ENCODE peak calls at places on chromosomes 16 and 17, in seven cellular contexts. P is progenitor cell of endocrine pancreas, Q is chondrocyte, O is astrocyte, F is heart left ventricle, B is lower leg skin, E is neural crest cell. Z is an unnamed sample.

GRCh38 chr16:5257462-5257861 is 159.9 kb upstream of the EEF2KMT start:
- DNase-seq in P (no peak), Q (no peak), O (no peak), F (no peak), B (no peak), E (no peak), Z (no peak)

GRCh38 chr16:68792465-68793324 is 50.6 kb upstream of the TANGO6 start:
- DNase-seq in P (no peak), Q (no peak), O (peak; percentile 86), F (no peak), B (no peak), E (no peak), Z (peak; percentile 20)

GRCh38 chr17:83179811-83180210 is 100.4 kb downstream of the METRNL start:
- DNase-seq in P (no peak), Q (peak; percentile 71), O (no peak), F (no peak), B (no peak), E (no peak), Z (no peak)

GRCh38 chr17:80625627-80626026 is 81.0 kb downstream of the RPTOR start:
- DNase-seq in P (no peak), Q (no peak), O (peak; percentile 27), F (no peak), B (no peak), E (no peak), Z (no peak)

GRCh38 chr17:6269474-6269873 is 165.4 kb downstream of the AIPL1 start:
- DNase-seq in P (peak; percentile 73), Q (no peak), O (peak; percentile 38), F (peak; percentile 32), B (no peak), E (peak; percentile 69), Z (peak; percentile 27)

GRCh38 chr16:84751947-84752346 is 52.1 kb downstream of the USP10 start:
- DNase-seq in P (no peak), Q (no peak), O (no peak), F (no peak), B (no peak), E (no peak), Z (peak; percentile 7)

GRCh38 chr17:63564562-63564961 is 14.3 kb downstream of the DCAF7 start:
- DNase-seq in P (no peak), Q (no peak), O (no peak), F (no peak), B (no peak), E (no peak), Z (no peak)

GRCh38 chr17:76737676-76738467 is at the start of gene MFSD11:
- DNase-seq in P (peak; percentile 87), Q (peak; percentile 98), O (peak; percentile 86), F (peak; percentile 94), B (peak; percentile 87), E (peak; percentile 82), Z (peak; percentile 92)

GRCh38 chr17:6626616-6627015 is 13.9 kb downstream of the KIAA0753 start:
- DNase-seq in P (no peak), Q (no peak), O (no peak), F (no peak), B (no peak), E (no peak), Z (no peak)

GRCh38 chr16:75260856-75261589 is 9.6 kb upstream of the BCAR1 start:
- DNase-seq in P (peak; percentile 9), Q (peak; percentile 93), O (no peak), F (no peak), B (no peak), E (no peak), Z (no peak)

GRCh38 chr17:75406222-75406615 is 741 bp upstream of the GRB2 start:
- DNase-seq in P (no peak), Q (no peak), O (no peak), F (no peak), B (no peak), E (no peak), Z (no peak)

GRCh38 chr17:64259922-64260321 is 3.1 kb downstream of the TEX2 start:
- DNase-seq in P (no peak), Q (no peak), O (peak; percentile 66), F (no peak), B (no peak), E (no peak), Z (peak; percentile 83)

GRCh38 chr17:19533718-19534561 is at the start of gene SLC47A1:
- DNase-seq in P (no peak), Q (peak; percentile 91), O (no peak), F (peak; percentile 35), B (no peak), E (peak; percentile 22), Z (no peak)

GRCh38 chr17:1647802-1648581 is 1.7 kb downstream of the RILP start:
- DNase-seq in P (no peak), Q (no peak), O (no peak), F (peak; percentile 75), B (no peak), E (no peak), Z (no peak)

GRCh38 chr17:28174352-28175046 is 132.0 kb downstream of the NLK start:
- DNase-seq in P (no peak), Q (no peak), O (no peak), F (no peak), B (no peak), E (no peak), Z (no peak)

GRCh38 chr17:51647873-51648272 is 387.5 kb downstream of the UTP18 start:
- DNase-seq in P (no peak), Q (no peak), O (no peak), F (no peak), B (no peak), E (no peak), Z (no peak)

GRCh38 chr16:5504028-5504758 is 406.6 kb upstream of the EEF2KMT start:
- DNase-seq in P (no peak), Q (no peak), O (peak; percentile 12), F (peak; percentile 31), B (no peak), E (no peak), Z (peak; percentile 39)

GRCh38 chr16:65038125-65038524 is 83.7 kb downstream of the CDH11 start:
- DNase-seq in P (no peak), Q (no peak), O (no peak), F (no peak), B (no peak), E (no peak), Z (no peak)

GRCh38 chr17:58084317-58084981 is 1.2 kb downstream of the DYNLL2 start:
- DNase-seq in P (no peak), Q (no peak), O (no peak), F (peak; percentile 44), B (no peak), E (no peak), Z (peak; percentile 2)

GRCh38 chr17:58085039-58085715 is 2.0 kb downstream of the DYNLL2 start:
- DNase-seq in P (no peak), Q (no peak), O (no peak), F (no peak), B (no peak), E (no peak), Z (no peak)

GRCh38 chr17:58082870-58083490 is at the start of gene DYNLL2:
- DNase-seq in P (peak; percentile 92), Q (no peak), O (peak; percentile 70), F (peak; percentile 97), B (peak; percentile 88), E (peak; percentile 87), Z (peak; percentile 78)

GRCh38 chr17:58082341-58082869 is 814 bp upstream of the DYNLL2 start:
- DNase-seq in P (no peak), Q (no peak), O (no peak), F (no peak), B (no peak), E (no peak), Z (no peak)

GRCh38 chr17:58083491-58084316 is 485 bp downstream of the DYNLL2 start:
- DNase-seq in P (peak; percentile 44), Q (no peak), O (peak; percentile 15), F (peak; percentile 84), B (no peak), E (no peak), Z (peak; percentile 39)
- TF ChIP-seq CTCF in P (peak; percentile 5), Q (no peak), O (no peak), F (no peak), B (no peak), E (no peak), Z (peak; percentile 8)

DNA sequence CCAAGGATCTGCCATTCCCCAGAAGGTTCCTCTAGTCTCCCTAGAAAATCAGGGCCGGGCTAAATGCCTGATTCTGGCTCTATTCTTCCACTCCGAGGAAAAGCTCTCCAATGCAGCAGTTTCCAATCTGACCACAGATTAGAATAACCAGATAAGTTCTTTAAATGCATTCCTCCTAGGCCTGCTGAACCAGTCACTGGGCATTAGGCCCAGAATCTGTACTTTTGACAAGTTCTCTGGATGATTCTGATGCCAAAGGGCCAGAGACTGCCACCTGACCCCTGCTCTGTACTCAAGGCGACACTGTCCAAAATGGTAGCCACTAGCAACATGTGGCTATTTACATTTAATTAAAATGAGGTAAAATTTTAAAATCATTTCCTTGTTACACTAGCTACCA is 22.3 kb downstream of the MAP3K14 start:
- DNase-seq in P (no peak), Q (no peak), O (peak; percentile 93), F (peak; percentile 61), B (no peak), E (no peak), Z (peak; percentile 88)
- TF ChIP-seq CTCF in P (no peak), Q (no peak), O (no peak), F (no peak), B (no peak), E (no peak), Z (no peak)

DNA sequence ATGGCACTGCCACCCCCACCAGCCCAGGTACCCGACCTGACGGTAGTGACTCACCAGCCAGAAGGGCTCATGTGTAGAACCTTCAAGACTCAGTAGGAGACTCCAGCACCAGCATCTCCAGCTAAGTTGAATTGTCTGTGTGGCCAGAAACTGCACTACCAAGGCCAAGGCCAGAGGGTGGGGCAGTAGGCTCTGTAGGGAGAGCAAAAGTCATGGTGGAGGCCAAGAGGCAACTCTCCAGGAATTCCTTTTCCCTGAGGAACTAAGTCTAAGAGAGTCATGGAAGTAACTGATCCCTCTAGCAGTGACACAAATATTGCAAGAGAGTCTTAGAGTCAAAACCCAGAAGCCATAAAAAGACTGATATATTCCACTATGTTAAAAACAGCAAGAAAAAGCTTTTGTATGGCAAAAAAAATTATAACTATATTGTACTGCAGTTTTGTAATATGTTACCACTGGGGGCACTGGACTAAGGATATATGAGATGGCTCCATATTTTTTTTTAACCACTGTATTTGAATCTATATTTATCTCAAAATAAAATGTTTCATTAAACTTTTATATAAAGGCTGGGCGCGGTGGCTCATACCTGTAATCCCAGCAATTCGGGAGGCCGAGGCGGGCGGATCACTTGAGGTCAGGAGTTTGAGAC is 30.2 kb upstream of the GUCY2D start:
- DNase-seq in P (no peak), Q (no peak), O (no peak), F (no peak), B (no peak), E (no peak), Z (peak; percentile 22)
- TF ChIP-seq CTCF in P (no peak), Q (peak; percentile 73), O (peak; percentile 30), F (no peak), B (no peak), E (peak; percentile 48), Z (peak; percentile 73)

DNA sequence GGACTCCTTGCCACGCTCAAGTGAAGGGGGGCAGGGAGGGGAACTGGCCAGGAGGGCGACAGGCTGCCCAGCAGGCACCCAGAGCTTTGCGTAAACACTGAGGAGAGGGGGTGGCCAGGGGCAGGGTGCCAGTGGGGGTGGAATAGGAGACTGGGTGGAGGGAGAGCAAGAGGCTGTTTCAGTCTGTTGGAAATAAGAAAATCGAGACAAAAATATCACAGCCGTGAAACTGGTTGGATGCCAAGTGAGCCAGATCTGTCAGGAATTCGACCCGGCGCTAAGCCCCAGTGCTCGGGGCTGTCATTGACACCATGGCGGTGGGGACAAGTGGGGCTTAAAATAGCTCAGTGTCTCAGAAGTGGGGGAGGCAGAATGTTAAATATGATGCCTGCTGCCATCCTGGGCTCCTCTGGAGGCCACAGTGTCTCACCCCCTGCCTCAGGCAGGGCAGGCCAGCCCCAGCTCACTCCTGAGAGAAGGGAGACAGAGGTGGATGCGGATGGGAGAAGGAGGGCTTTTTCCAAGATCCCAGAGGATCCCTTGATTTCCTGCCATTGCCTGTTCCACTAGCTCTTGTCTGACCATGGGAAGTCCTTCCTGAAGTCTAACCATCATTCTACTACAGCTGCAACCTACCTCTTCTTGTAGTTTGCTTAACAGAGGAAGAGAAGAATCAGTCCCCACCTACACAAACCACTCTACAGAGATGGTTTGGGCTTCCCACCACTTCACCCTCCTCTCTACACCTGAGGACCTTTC is 9.5 kb downstream of the PNMT start:
- DNase-seq in P (no peak), Q (no peak), O (no peak), F (peak; percentile 88), B (no peak), E (no peak), Z (no peak)
- TF ChIP-seq CTCF in P (no peak), Q (no peak), O (no peak), F (no peak), B (no peak), E (no peak), Z (no peak)